ENCODE peak calls at places on chromosome 14, in ten cellular contexts. B is CD8-positive, alpha-beta T cell; C is lower lobe of right lung; D is A549; I is right cardiac atrium; X is neuronal stem cell; S is body of pancreas; G is GM23248; K is HCT116; M is H9. J is an unnamed sample.

GRCh38 chr14:49594347-49595089 is 4.2 kb upstream of the LRR1 start:
- DNase-seq in B (no peak), C (no peak), D (peak), I (no peak), X (no peak), S (no peak), G (peak), K (no peak), M (no peak), J (no peak)

GRCh38 chr14:29282169-29282568 is 515.6 kb downstream of the FOXG1 start:
- DNase-seq in B (no peak), C (no peak), D (no peak), I (no peak), X (no peak), S (no peak), G (peak), K (no peak), M (no peak), J (no peak)

GRCh38 chr14:24815543-24815942 is 181.6 kb upstream of the GZMB start:
- DNase-seq in B (no peak), C (no peak), D (no peak), I (no peak), X (no peak), S (peak), G (no peak), K (no peak), M (no peak), J (no peak)

GRCh38 chr14:94388027-94388895 is at the start of gene SERPINA1:
- DNase-seq in B (no peak), C (peak), D (no peak), I (no peak), X (no peak), S (no peak), G (peak), K (no peak), M (no peak), J (peak)

GRCh38 chr14:89443002-89443660 is 26.1 kb upstream of the FOXN3 start:
- DNase-seq in B (no peak), C (no peak), D (no peak), I (no peak), X (no peak), S (no peak), G (peak), K (no peak), M (no peak), J (no peak)

GRCh38 chr14:50928002-50928635 is 16.2 kb downstream of the PYGL start:
- DNase-seq in B (no peak), C (no peak), D (no peak), I (no peak), X (no peak), S (no peak), G (peak), K (no peak), M (no peak), J (no peak)

GRCh38 chr14:68486033-68486732 is 306.7 kb downstream of the ZFP36L1 start:
- DNase-seq in B (no peak), C (no peak), D (no peak), I (no peak), X (no peak), S (peak), G (no peak), K (no peak), M (no peak), J (no peak)

GRCh38 chr14:32933943-32934890 is 4.5 kb upstream of the NPAS3 start:
- DNase-seq in B (no peak), C (no peak), D (no peak), I (peak), X (peak), S (peak), G (peak), K (no peak), M (peak), J (no peak)

GRCh38 chr14:45332360-45332988 is 79.5 kb upstream of the MIS18BP1 start:
- DNase-seq in B (no peak), C (no peak), D (no peak), I (no peak), X (no peak), S (peak), G (no peak), K (no peak), M (no peak), J (no peak)

GRCh38 chr14:34536951-34537676 is 2.4 kb downstream of the EAPP start:
- DNase-seq in B (no peak), C (no peak), D (no peak), I (no peak), X (no peak), S (no peak), G (peak), K (no peak), M (no peak), J (no peak)

GRCh38 chr14:39218171-39218769 is 15.4 kb upstream of the MIA2 start:
- DNase-seq in B (no peak), C (no peak), D (peak), I (no peak), X (no peak), S (no peak), G (peak), K (peak), M (no peak), J (peak)

GRCh38 chr14:39102265-39102968 is 618 bp downstream of the SEC23A start:
- DNase-seq in B (no peak), C (no peak), D (peak), I (no peak), X (no peak), S (peak), G (peak), K (no peak), M (no peak), J (no peak)

GRCh38 chr14:63134801-63135200 is 69.4 kb upstream of the RHOJ start:
- DNase-seq in B (no peak), C (no peak), D (peak), I (no peak), X (peak), S (no peak), G (peak), K (no peak), M (no peak), J (no peak)

GRCh38 chr14:81682134-81682533 is 148.5 kb upstream of the SEL1L start:
- DNase-seq in B (no peak), C (no peak), D (no peak), I (no peak), X (no peak), S (no peak), G (no peak), K (no peak), M (no peak), J (no peak)

GRCh38 chr14:33686856-33687255 is 264.0 kb downstream of the EGLN3 start:
- DNase-seq in B (no peak), C (no peak), D (no peak), I (no peak), X (no peak), S (no peak), G (no peak), K (no peak), M (no peak), J (no peak)

GRCh38 chr14:89298056-89298834 is 118.8 kb downstream of the FOXN3 start:
- DNase-seq in B (no peak), C (no peak), D (no peak), I (no peak), X (no peak), S (no peak), G (no peak), K (no peak), M (no peak), J (no peak)

GRCh38 chr14:69335421-69335820 is 62.7 kb downstream of the ERH start:
- DNase-seq in B (no peak), C (no peak), D (no peak), I (no peak), X (no peak), S (no peak), G (peak), K (no peak), M (no peak), J (peak)

GRCh38 chr14:75709207-75709812 is 48.3 kb downstream of the TTLL5 start:
- DNase-seq in B (peak), C (peak), D (peak), I (peak), X (peak), S (peak), G (peak), K (peak), M (peak), J (peak)

GRCh38 chr14:92600318-92601053 is 86.9 kb downstream of the RIN3 start:
- DNase-seq in B (peak), C (no peak), D (peak), I (no peak), X (no peak), S (no peak), G (peak), K (no peak), M (no peak), J (peak)

GRCh38 chr14:70789361-70789760 is 20.0 kb downstream of the MAP3K9 start:
- DNase-seq in B (no peak), C (peak), D (no peak), I (peak), X (no peak), S (no peak), G (peak), K (no peak), M (no peak), J (no peak)
- H3K27ac ChIP-seq in B (no peak), C (no peak), D (no peak), I (no peak), X (no peak), S (no peak), G (no peak), K (no peak), M (no peak), J (peak)

DNA sequence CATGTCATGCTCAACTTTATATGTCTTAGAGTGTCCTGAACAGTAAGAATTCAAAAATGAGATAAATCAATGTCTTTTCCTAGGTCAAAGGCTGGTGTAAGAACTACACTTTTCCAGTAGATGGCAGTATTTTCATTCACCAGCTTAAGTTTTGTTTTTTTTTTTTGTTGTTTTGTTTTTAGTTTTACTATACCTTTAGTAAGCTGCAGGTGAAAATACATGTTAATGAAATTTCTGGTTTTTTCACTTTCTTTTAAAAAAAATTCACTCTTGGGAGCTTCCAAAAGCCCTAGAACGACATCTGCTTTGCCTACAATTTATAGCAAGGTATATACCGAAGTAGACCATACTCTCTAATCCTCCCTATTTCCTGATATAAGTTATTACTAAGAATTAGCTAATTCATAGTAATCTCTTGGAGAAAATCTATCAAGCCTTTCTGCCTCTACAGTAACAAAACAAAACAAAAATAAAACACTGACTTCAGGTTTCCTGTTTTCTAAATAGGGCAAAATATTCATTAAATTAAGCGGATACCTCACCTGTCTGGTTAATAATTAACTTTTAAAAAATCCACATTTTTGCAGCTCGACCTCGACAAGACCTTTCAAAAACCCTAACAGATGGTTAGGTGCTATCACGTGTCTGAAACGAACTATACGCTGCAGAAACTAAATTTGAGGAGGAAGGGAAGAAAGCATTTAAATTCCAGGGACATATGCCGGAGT is 2.7 kb upstream of the SAMD4A start:
- DNase-seq in B (no peak), C (no peak), D (peak), I (no peak), X (peak), S (no peak), G (peak), K (no peak), M (no peak), J (no peak)
- H3K27ac ChIP-seq in B (no peak), C (peak), D (peak), I (no peak), X (no peak), S (peak), G (peak), K (peak), M (no peak), J (peak)

GRCh38 chr14:105748204-105748578 is 221.8 kb downstream of the TMEM121 start:
- DNase-seq in B (no peak), C (peak), D (peak), I (no peak), X (no peak), S (no peak), G (peak), K (no peak), M (no peak), J (no peak)
- H3K27ac ChIP-seq in B (no peak), C (no peak), D (no peak), I (no peak), X (no peak), S (no peak), G (no peak), K (no peak), M (no peak), J (no peak)

DNA sequence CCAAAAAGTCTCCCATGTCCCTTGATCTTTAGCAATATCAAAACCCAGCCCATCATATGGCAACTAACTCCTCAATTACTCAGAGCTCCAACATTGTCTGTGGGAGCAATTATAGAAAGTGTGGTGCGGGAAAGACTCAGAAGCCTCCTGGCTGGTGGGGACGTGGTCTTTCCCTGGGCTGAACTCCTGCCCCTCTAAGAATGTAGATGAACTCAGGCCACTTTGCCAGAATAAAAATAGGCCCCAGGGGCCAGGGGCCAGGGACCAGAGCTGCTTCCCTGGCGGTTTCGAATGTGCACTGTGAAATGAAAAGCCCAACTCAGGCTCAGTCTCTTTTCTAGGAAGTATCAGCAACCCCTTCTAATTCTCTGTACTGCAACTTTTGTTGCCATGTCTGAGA is 129.6 kb downstream of the SLC38A6 start:
- DNase-seq in B (no peak), C (no peak), D (no peak), I (no peak), X (no peak), S (no peak), G (no peak), K (no peak), M (peak), J (no peak)
- H3K27ac ChIP-seq in B (no peak), C (no peak), D (no peak), I (no peak), X (no peak), S (no peak), G (no peak), K (no peak), M (no peak), J (no peak)

GRCh38 chr14:23259412-23259811 is 21.7 kb downstream of the RNF212B start:
- DNase-seq in B (no peak), C (no peak), D (no peak), I (no peak), X (no peak), S (no peak), G (no peak), K (no peak), M (no peak), J (no peak)
- H3K27ac ChIP-seq in B (no peak), C (no peak), D (no peak), I (no peak), X (no peak), S (no peak), G (no peak), K (no peak), M (no peak), J (no peak)

GRCh38 chr14:57979376-57980048 is 113.6 kb upstream of the SLC35F4 start:
- DNase-seq in B (no peak), C (no peak), D (no peak), I (no peak), X (no peak), S (no peak), G (no peak), K (no peak), M (no peak), J (no peak)
- H3K27ac ChIP-seq in B (no peak), C (no peak), D (no peak), I (no peak), X (no peak), S (no peak), G (no peak), K (no peak), M (no peak), J (no peak)

DNA sequence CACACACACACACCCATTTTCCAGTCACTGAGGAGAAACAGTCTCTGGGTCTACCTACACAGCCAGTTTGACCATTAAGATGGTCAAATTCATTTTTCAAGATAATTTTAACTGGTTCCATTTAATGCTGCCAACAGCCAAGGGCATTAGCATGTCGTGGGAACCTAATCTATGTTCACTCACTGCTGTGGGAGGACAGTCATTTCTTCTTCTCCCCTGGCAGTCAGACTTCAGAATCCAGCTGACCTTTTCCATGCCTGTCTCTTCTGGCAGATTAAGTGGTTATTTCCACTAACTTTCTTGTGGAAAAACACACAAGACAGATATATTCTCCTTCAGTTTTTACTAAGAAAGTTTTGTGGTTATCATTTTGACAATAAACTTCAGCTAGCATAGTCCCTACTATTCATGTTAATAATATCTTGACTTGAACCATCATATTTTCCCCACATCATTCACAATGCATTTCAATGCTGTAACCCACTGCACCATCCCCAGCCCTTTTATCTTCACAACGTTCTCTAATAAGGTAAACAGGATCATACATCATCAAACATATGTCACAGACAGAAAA is 82.2 kb downstream of the DAD1 start:
- DNase-seq in B (no peak), C (no peak), D (no peak), I (no peak), X (no peak), S (no peak), G (no peak), K (no peak), M (no peak), J (no peak)
- H3K27ac ChIP-seq in B (peak), C (no peak), D (no peak), I (no peak), X (no peak), S (no peak), G (no peak), K (no peak), M (no peak), J (no peak)

J was measured in epithelial cell of prostate.